ENCODE peak calls at places on chromosomes 2 and 18, in four cellular contexts. One of them, this sample, is unnamed.

GRCh38 chr2:47907097-47907781 is 941 bp upstream of the FBXO11 start:
- DNase-seq in T1000: no peak
- DNase-seq in activated CD8-positive, alpha-beta memory T cell treated with anti-CD3 and anti-CD28 coated beads, Interleukin-2, amount 50 U/mL, for 48 hours: peak; percentile 60
- DNase-seq in AG09309: no peak
- DNase-seq in this sample: no peak

GRCh38 chr18:39685303-39685902 is 2119.8 kb upstream of the CELF4 start:
- DNase-seq in T1000: no peak
- DNase-seq in AG09309: no peak
- DNase-seq in activated CD8-positive, alpha-beta memory T cell treated with anti-CD3 and anti-CD28 coated beads, Interleukin-2, amount 50 U/mL, for 48 hours: no peak
- DNase-seq in this sample: no peak

GRCh38 chr2:16152928-16153753 is 212.8 kb downstream of the MYCN start:
- DNase-seq in AG09309: no peak
- DNase-seq in activated CD8-positive, alpha-beta memory T cell treated with anti-CD3 and anti-CD28 coated beads, Interleukin-2, amount 50 U/mL, for 48 hours: no peak
- DNase-seq in T1000: no peak
- DNase-seq in this sample: no peak

GRCh38 chr2:179265082-179265575 is 497 bp upstream of the SESTD1 start:
- DNase-seq in T1000: no peak
- DNase-seq in AG09309: peak; percentile 49
- DNase-seq in activated CD8-positive, alpha-beta memory T cell treated with anti-CD3 and anti-CD28 coated beads, Interleukin-2, amount 50 U/mL, for 48 hours: no peak
- DNase-seq in this sample: no peak

GRCh38 chr2:159042115-159042850 is 73.8 kb downstream of the TANC1 start:
- DNase-seq in AG09309: no peak
- DNase-seq in activated CD8-positive, alpha-beta memory T cell treated with anti-CD3 and anti-CD28 coated beads, Interleukin-2, amount 50 U/mL, for 48 hours: no peak
- DNase-seq in T1000: no peak
- DNase-seq in this sample: no peak

GRCh38 chr2:163692081-163692480 is 43.7 kb downstream of the FIGN start:
- DNase-seq in activated CD8-positive, alpha-beta memory T cell treated with anti-CD3 and anti-CD28 coated beads, Interleukin-2, amount 50 U/mL, for 48 hours: no peak
- DNase-seq in AG09309: no peak
- DNase-seq in T1000: no peak
- DNase-seq in this sample: no peak

GRCh38 chr2:6186332-6187100 is 494.3 kb downstream of the SOX11 start:
- DNase-seq in activated CD8-positive, alpha-beta memory T cell treated with anti-CD3 and anti-CD28 coated beads, Interleukin-2, amount 50 U/mL, for 48 hours: no peak
- DNase-seq in AG09309: no peak
- DNase-seq in T1000: no peak
- DNase-seq in this sample: no peak

GRCh38 chr2:234606906-234607305 is 110.0 kb upstream of the ARL4C start:
- DNase-seq in AG09309: no peak
- DNase-seq in activated CD8-positive, alpha-beta memory T cell treated with anti-CD3 and anti-CD28 coated beads, Interleukin-2, amount 50 U/mL, for 48 hours: no peak
- DNase-seq in T1000: no peak
- DNase-seq in this sample: no peak

GRCh38 chr2:70111752-70112591 is 24.7 kb downstream of the PCBP1 start:
- DNase-seq in AG09309: no peak
- DNase-seq in activated CD8-positive, alpha-beta memory T cell treated with anti-CD3 and anti-CD28 coated beads, Interleukin-2, amount 50 U/mL, for 48 hours: no peak
- DNase-seq in T1000: no peak
- DNase-seq in this sample: no peak

GRCh38 chr2:28627722-28628480 is 123.7 kb upstream of the PPP1CB start:
- DNase-seq in activated CD8-positive, alpha-beta memory T cell treated with anti-CD3 and anti-CD28 coated beads, Interleukin-2, amount 50 U/mL, for 48 hours: no peak
- DNase-seq in T1000: no peak
- DNase-seq in AG09309: no peak
- DNase-seq in this sample: no peak

GRCh38 chr2:23146011-23146410 is 239.0 kb upstream of the KLHL29 start:
- DNase-seq in AG09309: no peak
- DNase-seq in activated CD8-positive, alpha-beta memory T cell treated with anti-CD3 and anti-CD28 coated beads, Interleukin-2, amount 50 U/mL, for 48 hours: no peak
- DNase-seq in T1000: no peak
- DNase-seq in this sample: no peak

GRCh38 chr2:127254386-127254981 is 34.4 kb upstream of the CYP27C1 start:
- DNase-seq in T1000: no peak
- DNase-seq in activated CD8-positive, alpha-beta memory T cell treated with anti-CD3 and anti-CD28 coated beads, Interleukin-2, amount 50 U/mL, for 48 hours: no peak
- DNase-seq in AG09309: no peak
- DNase-seq in this sample: peak; percentile 9

GRCh38 chr2:127640082-127641072 is 5.6 kb upstream of the GPR17 start:
- DNase-seq in activated CD8-positive, alpha-beta memory T cell treated with anti-CD3 and anti-CD28 coated beads, Interleukin-2, amount 50 U/mL, for 48 hours: peak; percentile 72
- DNase-seq in AG09309: no peak
- DNase-seq in T1000: no peak
- DNase-seq in this sample: no peak

GRCh38 chr18:595571-595970 is 1.2 kb upstream of the CLUL1 start:
- DNase-seq in activated CD8-positive, alpha-beta memory T cell treated with anti-CD3 and anti-CD28 coated beads, Interleukin-2, amount 50 U/mL, for 48 hours: no peak
- DNase-seq in T1000: no peak
- DNase-seq in AG09309: no peak
- DNase-seq in this sample: no peak

GRCh38 chr2:2763998-2764355 is 432.9 kb upstream of the MYT1L start:
- DNase-seq in AG09309: no peak
- DNase-seq in T1000: no peak
- DNase-seq in activated CD8-positive, alpha-beta memory T cell treated with anti-CD3 and anti-CD28 coated beads, Interleukin-2, amount 50 U/mL, for 48 hours: no peak
- DNase-seq in this sample: no peak

GRCh38 chr2:62660087-62660486 is 45.4 kb upstream of the EHBP1 start:
- DNase-seq in AG09309: no peak
- DNase-seq in T1000: no peak
- DNase-seq in activated CD8-positive, alpha-beta memory T cell treated with anti-CD3 and anti-CD28 coated beads, Interleukin-2, amount 50 U/mL, for 48 hours: no peak
- DNase-seq in this sample: no peak

GRCh38 chr2:240957656-240958365 is 40.6 kb upstream of the SNED1 start:
- DNase-seq in AG09309: no peak
- DNase-seq in T1000: no peak
- DNase-seq in activated CD8-positive, alpha-beta memory T cell treated with anti-CD3 and anti-CD28 coated beads, Interleukin-2, amount 50 U/mL, for 48 hours: peak; percentile 38
- DNase-seq in this sample: no peak

GRCh38 chr2:660029-660428 is 17.2 kb downstream of the TMEM18 start:
- DNase-seq in activated CD8-positive, alpha-beta memory T cell treated with anti-CD3 and anti-CD28 coated beads, Interleukin-2, amount 50 U/mL, for 48 hours: no peak
- DNase-seq in T1000: no peak
- DNase-seq in AG09309: no peak
- DNase-seq in this sample: no peak

GRCh38 chr2:24785704-24786321 is 7.4 kb downstream of the PTRHD1 start:
- DNase-seq in activated CD8-positive, alpha-beta memory T cell treated with anti-CD3 and anti-CD28 coated beads, Interleukin-2, amount 50 U/mL, for 48 hours: no peak
- DNase-seq in AG09309: no peak
- DNase-seq in T1000: no peak
- DNase-seq in this sample: no peak

GRCh38 chr2:70923378-70924015 is 12.2 kb upstream of the ATP6V1B1 start:
- DNase-seq in T1000: no peak
- DNase-seq in activated CD8-positive, alpha-beta memory T cell treated with anti-CD3 and anti-CD28 coated beads, Interleukin-2, amount 50 U/mL, for 48 hours: peak; percentile 50
- DNase-seq in AG09309: no peak
- DNase-seq in this sample: no peak

GRCh38 chr2:124585277-124585676 is 560.2 kb downstream of the CNTNAP5 start:
- DNase-seq in activated CD8-positive, alpha-beta memory T cell treated with anti-CD3 and anti-CD28 coated beads, Interleukin-2, amount 50 U/mL, for 48 hours: no peak
- DNase-seq in AG09309: no peak
- DNase-seq in T1000: no peak
- DNase-seq in this sample: no peak

GRCh38 chr2:132477962-132478361 is 61.4 kb downstream of the GPR39 start:
- DNase-seq in AG09309: peak; percentile 67
- DNase-seq in T1000: no peak
- DNase-seq in activated CD8-positive, alpha-beta memory T cell treated with anti-CD3 and anti-CD28 coated beads, Interleukin-2, amount 50 U/mL, for 48 hours: no peak
- DNase-seq in this sample: peak; percentile 42

GRCh38 chr2:203650860-203651613 is 55.4 kb upstream of the CD28 start:
- DNase-seq in AG09309: no peak
- DNase-seq in activated CD8-positive, alpha-beta memory T cell treated with anti-CD3 and anti-CD28 coated beads, Interleukin-2, amount 50 U/mL, for 48 hours: no peak
- DNase-seq in T1000: no peak
- DNase-seq in this sample: no peak

GRCh38 chr2:56170988-56171387 is 12.8 kb upstream of the CCDC85A start:
- DNase-seq in T1000: no peak
- DNase-seq in AG09309: no peak
- DNase-seq in activated CD8-positive, alpha-beta memory T cell treated with anti-CD3 and anti-CD28 coated beads, Interleukin-2, amount 50 U/mL, for 48 hours: no peak
- DNase-seq in this sample: no peak

GRCh38 chr18:70493461-70493860 is 204.6 kb downstream of the SOCS6 start:
- DNase-seq in activated CD8-positive, alpha-beta memory T cell treated with anti-CD3 and anti-CD28 coated beads, Interleukin-2, amount 50 U/mL, for 48 hours: no peak
- DNase-seq in AG09309: no peak
- DNase-seq in T1000: no peak
- DNase-seq in this sample: no peak

GRCh38 chr2:191065785-191066184 is 51.8 kb upstream of the STAT1 start:
- DNase-seq in activated CD8-positive, alpha-beta memory T cell treated with anti-CD3 and anti-CD28 coated beads, Interleukin-2, amount 50 U/mL, for 48 hours: no peak
- DNase-seq in T1000: no peak
- DNase-seq in AG09309: no peak
- DNase-seq in this sample: no peak

GRCh38 chr18:7789853-7790552 is 222.9 kb downstream of the PTPRM start:
- DNase-seq in AG09309: peak; percentile 5
- DNase-seq in activated CD8-positive, alpha-beta memory T cell treated with anti-CD3 and anti-CD28 coated beads, Interleukin-2, amount 50 U/mL, for 48 hours: no peak
- DNase-seq in T1000: no peak
- DNase-seq in this sample: no peak

GRCh38 chr18:79387214-79387613 is 8.5 kb upstream of the NFATC1 start:
- DNase-seq in AG09309: no peak
- DNase-seq in T1000: no peak
- DNase-seq in activated CD8-positive, alpha-beta memory T cell treated with anti-CD3 and anti-CD28 coated beads, Interleukin-2, amount 50 U/mL, for 48 hours: peak; percentile 42
- DNase-seq in this sample: no peak

GRCh38 chr2:156430236-156430977 is 5.8 kb upstream of the GPD2 start:
- DNase-seq in AG09309: no peak
- DNase-seq in T1000: no peak
- DNase-seq in activated CD8-positive, alpha-beta memory T cell treated with anti-CD3 and anti-CD28 coated beads, Interleukin-2, amount 50 U/mL, for 48 hours: no peak
- DNase-seq in this sample: no peak

GRCh38 chr18:13246591-13246990 is 28.0 kb downstream of the LDLRAD4 start:
- DNase-seq in activated CD8-positive, alpha-beta memory T cell treated with anti-CD3 and anti-CD28 coated beads, Interleukin-2, amount 50 U/mL, for 48 hours: no peak
- DNase-seq in T1000: no peak
- DNase-seq in AG09309: no peak
- DNase-seq in this sample: no peak

GRCh38 chr2:239027431-239028252 is 179.8 kb downstream of the TWIST2 start:
- DNase-seq in activated CD8-positive, alpha-beta memory T cell treated with anti-CD3 and anti-CD28 coated beads, Interleukin-2, amount 50 U/mL, for 48 hours: no peak
- DNase-seq in T1000: no peak
- DNase-seq in AG09309: no peak
- DNase-seq in this sample: no peak

GRCh38 chr2:77807531-77808215 is 285.5 kb upstream of the LRRTM4 start:
- DNase-seq in activated CD8-positive, alpha-beta memory T cell treated with anti-CD3 and anti-CD28 coated beads, Interleukin-2, amount 50 U/mL, for 48 hours: no peak
- DNase-seq in AG09309: no peak
- DNase-seq in T1000: peak; percentile 28
- DNase-seq in this sample: no peak

GRCh38 chr2:33022395-33022985 is 75.7 kb downstream of the LTBP1 start:
- DNase-seq in AG09309: no peak
- DNase-seq in activated CD8-positive, alpha-beta memory T cell treated with anti-CD3 and anti-CD28 coated beads, Interleukin-2, amount 50 U/mL, for 48 hours: no peak
- DNase-seq in T1000: no peak
- DNase-seq in this sample: no peak

GRCh38 chr2:85681354-85681728 is 12.8 kb upstream of the GNLY start:
- DNase-seq in T1000: no peak
- DNase-seq in activated CD8-positive, alpha-beta memory T cell treated with anti-CD3 and anti-CD28 coated beads, Interleukin-2, amount 50 U/mL, for 48 hours: peak; percentile 47
- DNase-seq in AG09309: no peak
- DNase-seq in this sample: no peak

GRCh38 chr2:109372171-109372568 is 241.6 kb downstream of the SEPTIN10 start:
- DNase-seq in activated CD8-positive, alpha-beta memory T cell treated with anti-CD3 and anti-CD28 coated beads, Interleukin-2, amount 50 U/mL, for 48 hours: peak; percentile 22
- DNase-seq in T1000: no peak
- DNase-seq in AG09309: no peak
- DNase-seq in this sample: no peak

This sample was measured in HFF-Myc.